ENCODE peak calls at places on chromosome 13, in four cellular contexts. Q is HFF-Myc, R is GM12878, G is choroid plexus epithelial cell. T is an unnamed sample.

GRCh38 chr13:97261254-97262015 is 39.3 kb downstream of the MBNL2 start:
- DNase-seq in Q (no peak), R (no peak), G (no peak), T (no peak)

GRCh38 chr13:95236774-95237173 is 64.5 kb downstream of the ABCC4 start:
- DNase-seq in Q (no peak), R (no peak), G (no peak), T (no peak)

GRCh38 chr13:111202745-111203144 is 87.6 kb downstream of the ARHGEF7 start:
- DNase-seq in Q (peak), R (no peak), G (peak), T (peak)

GRCh38 chr13:44232729-44233128 is 140.9 kb upstream of the SERP2 start:
- DNase-seq in Q (no peak), R (no peak), G (no peak), T (no peak)

GRCh38 chr13:53151692-53152421 is 123.2 kb downstream of the OLFM4 start:
- DNase-seq in Q (no peak), R (peak), G (peak), T (no peak)

GRCh38 chr13:54593504-54593903 is 1564.9 kb downstream of the OLFM4 start:
- DNase-seq in Q (no peak), R (no peak), G (no peak), T (no peak)

GRCh38 chr13:37029617-37030016 is 29.0 kb downstream of the EXOSC8 start:
- DNase-seq in Q (peak), R (no peak), G (peak), T (no peak)

GRCh38 chr13:90919153-90919552 is 428.3 kb upstream of the MIR17HG start:
- DNase-seq in Q (no peak), R (no peak), G (peak), T (no peak)

GRCh38 chr13:45051315-45051714 is 62.0 kb downstream of the GPALPP1 start:
- DNase-seq in Q (no peak), R (no peak), G (no peak), T (no peak)

GRCh38 chr13:33174491-33174890 is 111.1 kb downstream of the STARD13 start:
- DNase-seq in Q (no peak), R (no peak), G (no peak), T (no peak)

GRCh38 chr13:93875527-93875926 is 604.0 kb downstream of the DCT start:
- DNase-seq in Q (no peak), R (no peak), G (peak), T (no peak)

GRCh38 chr13:110444226-110444653 is 117.3 kb downstream of the RAB20 start:
- DNase-seq in Q (no peak), R (no peak), G (peak), T (no peak)

GRCh38 chr13:37685206-37685605 is 86.6 kb upstream of the POSTN start:
- DNase-seq in Q (no peak), R (no peak), G (no peak), T (no peak)

GRCh38 chr13:99125335-99125915 is 75.2 kb upstream of the UBAC2 start:
- DNase-seq in Q (no peak), R (no peak), G (no peak), T (no peak)

T was measured in smooth muscle cell of the brain vasculature.